ENCODE peak calls at places on chromosomes 2 and 18, in seven cellular contexts. F is frontal cortex, J is iris pigment epithelial cell, H is nephron progenitor cell, B is transverse colon, M is iPS-NIHi11, Q is tibial artery. C is an unnamed sample.
A peak's percentile ranks its signal among the peaks of the same experiment; 100 is the strongest.

GRCh38 chr2:357811-358210 is 69.9 kb upstream of the ALKAL2 start:
- DNase-seq in J (no peak), H (no peak), Q (no peak), B (no peak), M (no peak), F (no peak), C (no peak)

GRCh38 chr2:196587061-196587460 is 52.5 kb upstream of the CCDC150 start:
- DNase-seq in J (no peak), B (no peak), H (no peak), F (no peak), M (no peak), Q (no peak), C (no peak)

GRCh38 chr18:7608174-7608550 is 41.0 kb downstream of the PTPRM start:
- DNase-seq in J (no peak), M (no peak), H (no peak), Q (no peak), B (no peak), F (no peak), C (no peak)

GRCh38 chr2:156818221-156818620 is 382.0 kb downstream of the GPD2 start:
- DNase-seq in F (no peak), Q (no peak), B (no peak), H (no peak), J (no peak), M (no peak), C (no peak)

GRCh38 chr18:49399003-49399402 is 61.4 kb downstream of the DYM start:
- DNase-seq in Q (no peak), J (peak; percentile 52), B (no peak), F (no peak), H (no peak), M (no peak), C (no peak)

GRCh38 chr2:215436705-215437570 is 1.1 kb upstream of the FN1 start:
- DNase-seq in Q (no peak), B (no peak), J (peak; percentile 52), H (peak; percentile 42), F (peak; percentile 12), M (no peak), C (no peak)

GRCh38 chr18:9708882-9709877 is 1.1 kb downstream of the RAB31 start:
- DNase-seq in J (peak; percentile 30), Q (peak; percentile 69), M (peak; percentile 52), F (no peak), B (peak; percentile 26), H (peak; percentile 50), C (no peak)

GRCh38 chr2:171550613-171551012 is 28.3 kb downstream of the CYBRD1 start:
- DNase-seq in B (no peak), J (no peak), H (no peak), F (no peak), M (no peak), Q (no peak), C (no peak)

GRCh38 chr18:36688020-36688965 is 140.5 kb downstream of the TPGS2 start:
- DNase-seq in J (peak; percentile 70), H (peak; percentile 78), M (peak; percentile 80), Q (no peak), F (peak; percentile 48), B (peak; percentile 66), C (peak; percentile 23)

GRCh38 chr18:64017870-64018269 is 48.0 kb downstream of the SERPINB8 start:
- DNase-seq in H (no peak), B (no peak), Q (no peak), F (peak; percentile 10), M (no peak), J (peak; percentile 27), C (no peak)

GRCh38 chr2:181340891-181341290 is 116.3 kb upstream of the ITGA4 start:
- DNase-seq in J (no peak), H (no peak), B (no peak), Q (no peak), M (no peak), F (no peak), C (no peak)

GRCh38 chr2:69734040-69734611 is 7.8 kb upstream of the ANXA4 start:
- DNase-seq in Q (no peak), H (no peak), F (no peak), M (no peak), J (no peak), B (no peak), C (no peak)

GRCh38 chr2:159064446-159065301 is 96.2 kb downstream of the TANC1 start:
- DNase-seq in H (no peak), F (no peak), J (peak; percentile 79), M (peak; percentile 52), Q (no peak), B (no peak), C (no peak)

GRCh38 chr2:74199871-74200305 is 1.5 kb downstream of the MTHFD2 start:
- DNase-seq in Q (no peak), J (peak; percentile 22), H (no peak), M (peak; percentile 20), F (no peak), B (no peak), C (no peak)

GRCh38 chr2:225584821-225585220 is 185.3 kb downstream of the NYAP2 start:
- DNase-seq in F (no peak), J (no peak), M (no peak), Q (no peak), B (no peak), H (no peak), C (no peak)

GRCh38 chr2:130987519-130988425 is 105.5 kb downstream of the FAM168B start:
- DNase-seq in B (no peak), J (no peak), F (no peak), H (no peak), M (no peak), Q (no peak), C (no peak)

GRCh38 chr2:43759195-43759594 is 14.6 kb upstream of the DYNC2LI1 start:
- DNase-seq in F (no peak), Q (no peak), H (no peak), J (peak; percentile 68), B (no peak), M (no peak), C (no peak)

GRCh38 chr2:10554961-10555809 is 107.1 kb upstream of the ODC1 start:
- DNase-seq in J (no peak), B (no peak), H (no peak), F (no peak), Q (no peak), M (no peak), C (no peak)

GRCh38 chr2:214808481-214808931 is 977 bp downstream of the BARD1 start:
- DNase-seq in M (no peak), J (peak; percentile 11), F (peak; percentile 5), H (no peak), B (no peak), Q (no peak), C (no peak)

GRCh38 chr2:226423498-226423960 is 376.1 kb downstream of the IRS1 start:
- DNase-seq in J (peak; percentile 50), B (peak; percentile 8), Q (no peak), F (no peak), H (no peak), M (no peak), C (no peak)

GRCh38 chr2:126890136-126890961 is 8.3 kb upstream of the TEX51 start:
- DNase-seq in B (no peak), M (no peak), Q (peak; percentile 54), J (no peak), F (no peak), H (no peak), C (no peak)

GRCh38 chr2:113173563-113174368 is at the start of gene PSD4:
- DNase-seq in F (no peak), B (peak; percentile 82), M (no peak), J (no peak), H (no peak), Q (peak; percentile 69), C (peak; percentile 80)

GRCh38 chr2:38731090-38731489 is 20.1 kb downstream of the SRSF7 start:
- DNase-seq in H (no peak), F (no peak), Q (peak; percentile 4), B (no peak), M (no peak), J (no peak), C (no peak)

GRCh38 chr2:127293386-127293757 is 572 bp downstream of the ERCC3 start:
- DNase-seq in H (peak; percentile 10), J (peak; percentile 18), F (peak; percentile 16), Q (no peak), M (peak; percentile 26), B (no peak), C (no peak)

GRCh38 chr2:206442516-206442853 is 847 bp upstream of the ADAM23 start:
- DNase-seq in F (no peak), Q (no peak), J (no peak), M (no peak), H (no peak), B (no peak), C (no peak)

GRCh38 chr18:52409732-52410131 is 69.7 kb downstream of the DCC start:
- DNase-seq in Q (no peak), J (no peak), M (peak; percentile 14), H (no peak), B (peak; percentile 8), F (no peak), C (no peak)

GRCh38 chr2:176552456-176553135 is 283.4 kb downstream of the MTX2 start:
- DNase-seq in H (no peak), M (no peak), F (no peak), Q (no peak), J (peak; percentile 9), B (no peak), C (no peak)

GRCh38 chr2:38498039-38498438 is 104.7 kb downstream of the HNRNPLL start:
- DNase-seq in Q (no peak), M (no peak), F (no peak), B (no peak), H (peak; percentile 34), J (no peak), C (peak; percentile 40)

GRCh38 chr2:196927318-196928225 is 1.1 kb upstream of the PGAP1 start:
- DNase-seq in H (no peak), F (peak; percentile 19), J (peak; percentile 88), B (no peak), Q (no peak), M (peak; percentile 26), C (no peak)

GRCh38 chr2:241050624-241051577 is 51.2 kb downstream of the MTERF4 start:
- DNase-seq in M (no peak), F (no peak), Q (no peak), B (peak; percentile 6), J (no peak), H (no peak), C (no peak)

GRCh38 chr2:143150287-143150686 is 21.1 kb downstream of the ARHGAP15 start:
- DNase-seq in M (no peak), H (no peak), F (no peak), J (no peak), Q (no peak), B (no peak), C (no peak)

GRCh38 chr2:217325810-217326209 is 465.9 kb upstream of the TNP1 start:
- DNase-seq in J (no peak), H (no peak), Q (no peak), M (no peak), B (no peak), F (no peak), C (no peak)

GRCh38 chr2:79530443-79530842 is 17.6 kb downstream of the CTNNA2 start:
- DNase-seq in M (no peak), Q (no peak), H (no peak), F (no peak), B (no peak), J (no peak), C (no peak)

GRCh38 chr2:232689152-232689910 is 7.8 kb upstream of the GIGYF2 start:
- DNase-seq in J (peak; percentile 63), M (no peak), H (no peak), B (peak; percentile 20), Q (peak; percentile 54), F (peak; percentile 49), C (no peak)

GRCh38 chr2:22981785-22982184 is 403.2 kb upstream of the KLHL29 start:
- DNase-seq in J (no peak), B (no peak), M (no peak), F (no peak), Q (no peak), H (no peak), C (no peak)

GRCh38 chr18:3715223-3716080 is 265.5 kb downstream of the TGIF1 start:
- DNase-seq in M (no peak), J (no peak), B (no peak), Q (no peak), F (no peak), H (no peak), C (no peak)

GRCh38 chr2:201859886-201860285 is 53.5 kb downstream of the CDK15 start:
- DNase-seq in H (no peak), F (no peak), J (peak; percentile 43), M (no peak), B (no peak), Q (no peak), C (no peak)

GRCh38 chr2:22904126-22904684 is 480.8 kb upstream of the KLHL29 start:
- DNase-seq in F (no peak), J (no peak), M (peak; percentile 64), H (peak; percentile 72), Q (no peak), B (peak; percentile 18), C (no peak)